ENCODE peak calls at places on chromosomes 16 and 17, in nine cellular contexts. Z is left lung, S is PC-3, X is stomach, L is astrocyte of the spinal cord, H is HL-60, F is fibroblast of mammary gland, Y is heart right ventricle, K is endothelial cell of umbilical vein. E is an unnamed sample.

GRCh38 chr17:79465011-79466006 is 145.5 kb downstream of the RBFOX3 start:
- DNase-seq in F (no peak), L (no peak), Z (no peak), Y (no peak), X (no peak), K (no peak), S (no peak), H (no peak), E (no peak)

GRCh38 chr16:50747206-50747956 is 5.5 kb downstream of the CYLD start:
- DNase-seq in Z (no peak), X (no peak), S (peak; percentile 39), F (peak; percentile 27), L (no peak), H (peak; percentile 45), Y (no peak), K (peak; percentile 33), E (no peak)

GRCh38 chr16:30609002-30609927 is 924 bp downstream of the ZNF689 start:
- DNase-seq in F (no peak), H (peak; percentile 42), Z (peak; percentile 59), S (peak; percentile 28), Y (peak; percentile 60), K (peak; percentile 48), X (peak; percentile 54), L (peak; percentile 44), E (no peak)

GRCh38 chr17:32503251-32504165 is 16.7 kb downstream of the CDK5R1 start:
- DNase-seq in Z (no peak), K (peak; percentile 35), S (peak; percentile 16), X (no peak), Y (no peak), L (no peak), H (peak; percentile 79), F (no peak), E (peak; percentile 21)

GRCh38 chr16:86375370-86375769 is 135.0 kb upstream of the FOXF1 start:
- DNase-seq in Y (no peak), H (no peak), L (peak; percentile 83), Z (no peak), F (peak; percentile 90), K (no peak), X (no peak), S (peak; percentile 5), E (peak; percentile 81)

GRCh38 chr16:30490210-30490609 is 17.7 kb downstream of the ITGAL start:
- DNase-seq in K (no peak), S (no peak), F (no peak), Z (no peak), L (no peak), Y (no peak), X (no peak), H (no peak), E (no peak)

GRCh38 chr17:75645501-75645888 is 12.3 kb downstream of the SMIM5 start:
- DNase-seq in Y (no peak), X (peak; percentile 85), L (peak; percentile 49), F (no peak), H (no peak), Z (peak; percentile 80), K (peak; percentile 18), S (peak; percentile 99), E (no peak)

GRCh38 chr17:68197997-68198930 is 49.6 kb upstream of the AMZ2 start:
- DNase-seq in F (no peak), L (no peak), S (peak; percentile 79), Y (no peak), Z (no peak), X (peak; percentile 45), H (no peak), K (no peak), E (peak; percentile 8)

GRCh38 chr16:12271006-12271405 is 294.5 kb downstream of the SNX29 start:
- DNase-seq in S (peak; percentile 56), F (peak; percentile 20), K (no peak), X (no peak), L (peak; percentile 22), Y (no peak), H (peak; percentile 11), Z (no peak), E (peak; percentile 37)

GRCh38 chr16:48318630-48319029 is 66.6 kb downstream of the SIAH1 start:
- DNase-seq in Z (no peak), X (no peak), F (peak; percentile 44), S (no peak), Y (no peak), L (peak; percentile 82), H (peak; percentile 71), K (peak; percentile 86), E (peak; percentile 25)

GRCh38 chr16:19304670-19305240 is 19.2 kb downstream of the CLEC19A start:
- DNase-seq in S (peak; percentile 21), F (no peak), X (no peak), Y (no peak), L (no peak), K (no peak), H (no peak), Z (no peak), E (no peak)

GRCh38 chr16:49969356-49970030 is 55.5 kb upstream of the CNEP1R1 start:
- DNase-seq in Z (no peak), L (peak; percentile 19), F (no peak), X (no peak), S (no peak), Y (peak; percentile 12), H (no peak), K (no peak), E (peak; percentile 16)

GRCh38 chr17:79624658-79625478 is 14.0 kb upstream of the RBFOX3 start:
- DNase-seq in H (no peak), Y (no peak), S (no peak), K (no peak), L (no peak), X (no peak), F (no peak), Z (peak; percentile 7), E (no peak)

GRCh38 chr16:20901068-20901440 is 483 bp downstream of the LYRM1 start:
- DNase-seq in K (no peak), L (no peak), X (no peak), S (no peak), Y (no peak), H (no peak), Z (no peak), F (no peak), E (no peak)

GRCh38 chr16:56301391-56301850 is 110.1 kb downstream of the GNAO1 start:
- DNase-seq in K (no peak), F (peak; percentile 6), X (no peak), S (peak; percentile 13), Z (no peak), H (no peak), L (peak; percentile 45), Y (no peak), E (peak; percentile 9)

GRCh38 chr17:1498869-1499268 is 6.4 kb upstream of the MYO1C start:
- DNase-seq in Y (no peak), H (peak; percentile 42), F (peak; percentile 30), X (no peak), L (peak; percentile 84), S (no peak), K (no peak), Z (no peak), E (no peak)

GRCh38 chr17:18219016-18219415 is 6.4 kb upstream of the LLGL1 start:
- DNase-seq in F (peak; percentile 70), Z (no peak), L (peak; percentile 53), S (no peak), Y (peak; percentile 47), X (peak; percentile 60), H (no peak), K (peak; percentile 24), E (peak; percentile 77)

GRCh38 chr17:70989301-70989700 is 820.0 kb downstream of the KCNJ2 start:
- DNase-seq in S (no peak), H (no peak), Z (no peak), L (no peak), F (no peak), X (no peak), K (no peak), Y (no peak), E (no peak)

GRCh38 chr16:24696699-24697098 is 32.8 kb upstream of the TNRC6A start:
- DNase-seq in F (no peak), L (no peak), S (no peak), Z (no peak), Y (no peak), H (no peak), K (no peak), X (no peak), E (no peak)

GRCh38 chr17:59790936-59791335 is 83.5 kb downstream of the VMP1 start:
- DNase-seq in S (no peak), H (peak; percentile 33), F (no peak), X (no peak), L (no peak), K (no peak), Z (no peak), Y (no peak), E (no peak)
- H3K4me3 ChIP-seq in S (no peak overlapping the region), H (no peak overlapping the region), F (no peak overlapping the region), X (no peak overlapping the region), L (no peak overlapping the region), K (no peak overlapping the region), Z (no peak overlapping the region), Y (no peak overlapping the region), E (no peak overlapping the region)

GRCh38 chr17:36844601-36845000 is 92.7 kb upstream of the LHX1 start:
- DNase-seq in Z (no peak), H (no peak), X (no peak), Y (no peak), K (no peak), L (no peak), S (no peak), F (no peak), E (no peak)
- H3K4me3 ChIP-seq in Z (no peak overlapping the region), H (no peak overlapping the region), X (no peak overlapping the region), Y (no peak overlapping the region), K (no peak overlapping the region), L (no peak overlapping the region), S (no peak overlapping the region), F (no peak overlapping the region), E (no peak overlapping the region)

GRCh38 chr17:61461967-61462733 is 9.9 kb downstream of the TBX4 start:
- DNase-seq in X (no peak), Z (no peak), Y (no peak), S (peak; percentile 20), L (no peak), K (no peak), H (no peak), F (no peak), E (no peak)
- H3K4me3 ChIP-seq in X (peak overlapping the region; percentile 19), Z (no peak overlapping the region), Y (peak overlapping the region; percentile 31), S (peak overlapping the region; percentile 64), L (no peak overlapping the region), K (no peak overlapping the region), H (no peak overlapping the region), F (no peak overlapping the region), E (peak overlapping the region; percentile 33)

GRCh38 chr17:61641715-61642114 is 50.7 kb upstream of the NACA2 start:
- DNase-seq in Z (no peak), S (no peak), X (no peak), K (no peak), Y (no peak), L (no peak), F (no peak), H (no peak), E (no peak)
- H3K4me3 ChIP-seq in Z (no peak overlapping the region), S (no peak overlapping the region), X (no peak overlapping the region), K (no peak overlapping the region), Y (no peak overlapping the region), L (no peak overlapping the region), F (no peak overlapping the region), H (no peak overlapping the region), E (no peak overlapping the region)

DNA sequence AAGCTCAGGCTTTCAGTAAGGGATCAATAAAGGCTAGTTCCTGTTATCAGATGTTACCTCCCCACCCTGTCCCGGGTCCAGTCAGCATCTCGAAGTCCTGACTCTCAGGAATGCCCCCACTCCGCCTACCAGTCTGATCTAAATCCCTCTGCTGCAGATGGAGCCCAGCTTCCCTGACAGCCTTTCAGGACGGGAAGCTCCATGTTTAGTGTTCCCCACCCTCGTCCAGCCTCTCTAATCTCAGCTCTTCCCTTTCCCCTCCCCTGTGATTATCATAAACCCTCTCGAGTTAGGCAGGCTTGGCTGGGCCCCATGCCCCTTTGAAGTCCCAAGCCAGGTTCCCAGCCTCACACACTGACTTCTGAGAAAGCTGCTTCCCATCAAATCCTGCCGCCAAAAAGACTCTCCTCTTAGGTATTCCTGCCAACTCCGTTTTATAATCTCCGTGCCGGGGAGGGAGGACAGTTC is 16.6 kb upstream of the ETV4 start:
- DNase-seq in Y (no peak), X (no peak), L (no peak), S (no peak), F (no peak), K (no peak), H (no peak), Z (no peak), E (no peak)
- H3K4me3 ChIP-seq in Y (no peak overlapping the region), X (no peak overlapping the region), L (no peak overlapping the region), S (no peak overlapping the region), F (no peak overlapping the region), K (peak overlapping the region; percentile 9), H (no peak overlapping the region), Z (no peak overlapping the region), E (no peak overlapping the region)

E was measured in foreskin fibroblast.